ENCODE peak calls at places on chromosomes 1 and 21, in nine cellular contexts. One of them, this sample, is unnamed.

GRCh38 chr1:39895731-39896480 is 5.8 kb downstream of the MYCL start:
- DNase-seq in ELR: no peak
- DNase-seq in stimulated activated CD4-positive, alpha-beta T cell treated with anti-CD3 and anti-CD28 coated beads, Interleukin-15, amount 100 ng/mL, for 24 hours: no peak
- DNase-seq in HEK293T: no peak
- DNase-seq in dorsolateral prefrontal cortex: no peak
- DNase-seq in T-helper 2 cell: no peak
- DNase-seq in left cardiac atrium: no peak
- DNase-seq in HuH-7.5: no peak
- DNase-seq in nephron progenitor cell: no peak
- DNase-seq in this sample: no peak

GRCh38 chr1:197400522-197400902 is 132.5 kb downstream of the CRB1 start:
- DNase-seq in ELR: no peak
- DNase-seq in stimulated activated CD4-positive, alpha-beta T cell treated with anti-CD3 and anti-CD28 coated beads, Interleukin-15, amount 100 ng/mL, for 24 hours: no peak
- DNase-seq in HEK293T: no peak
- DNase-seq in dorsolateral prefrontal cortex: no peak
- DNase-seq in T-helper 2 cell: no peak
- DNase-seq in left cardiac atrium: no peak
- DNase-seq in HuH-7.5: no peak
- DNase-seq in nephron progenitor cell: no peak
- DNase-seq in this sample: no peak

GRCh38 chr21:39022035-39022900 is 161.0 kb downstream of the PSMG1 start:
- DNase-seq in ELR: no peak
- DNase-seq in stimulated activated CD4-positive, alpha-beta T cell treated with anti-CD3 and anti-CD28 coated beads, Interleukin-15, amount 100 ng/mL, for 24 hours: no peak
- DNase-seq in HEK293T: no peak
- DNase-seq in dorsolateral prefrontal cortex: no peak
- DNase-seq in T-helper 2 cell: no peak
- DNase-seq in left cardiac atrium: no peak
- DNase-seq in HuH-7.5: no peak
- DNase-seq in nephron progenitor cell: no peak
- DNase-seq in this sample: no peak

GRCh38 chr1:93021539-93022134 is 57.4 kb upstream of the MTF2 start:
- DNase-seq in ELR: peak; percentile 66
- DNase-seq in stimulated activated CD4-positive, alpha-beta T cell treated with anti-CD3 and anti-CD28 coated beads, Interleukin-15, amount 100 ng/mL, for 24 hours: no peak
- DNase-seq in HEK293T: peak; percentile 68
- DNase-seq in dorsolateral prefrontal cortex: no peak
- DNase-seq in T-helper 2 cell: no peak
- DNase-seq in left cardiac atrium: no peak
- DNase-seq in HuH-7.5: no peak
- DNase-seq in nephron progenitor cell: no peak
- DNase-seq in this sample: no peak

GRCh38 chr1:77095231-77095630 is 124.0 kb downstream of the PIGK start:
- DNase-seq in ELR: no peak
- DNase-seq in stimulated activated CD4-positive, alpha-beta T cell treated with anti-CD3 and anti-CD28 coated beads, Interleukin-15, amount 100 ng/mL, for 24 hours: no peak
- DNase-seq in HEK293T: peak; percentile 61
- DNase-seq in dorsolateral prefrontal cortex: no peak
- DNase-seq in T-helper 2 cell: no peak
- DNase-seq in left cardiac atrium: no peak
- DNase-seq in HuH-7.5: no peak
- DNase-seq in nephron progenitor cell: no peak
- DNase-seq in this sample: no peak

GRCh38 chr1:3495776-3496745 is 41.6 kb downstream of the ARHGEF16 start:
- DNase-seq in ELR: peak; percentile 61
- DNase-seq in stimulated activated CD4-positive, alpha-beta T cell treated with anti-CD3 and anti-CD28 coated beads, Interleukin-15, amount 100 ng/mL, for 24 hours: no peak
- DNase-seq in HEK293T: no peak
- DNase-seq in dorsolateral prefrontal cortex: no peak
- DNase-seq in T-helper 2 cell: no peak
- DNase-seq in left cardiac atrium: no peak
- DNase-seq in HuH-7.5: no peak
- DNase-seq in nephron progenitor cell: no peak
- DNase-seq in this sample: no peak

GRCh38 chr1:209720326-209720725 is 15.7 kb downstream of the HSD11B1 start:
- DNase-seq in ELR: no peak
- DNase-seq in stimulated activated CD4-positive, alpha-beta T cell treated with anti-CD3 and anti-CD28 coated beads, Interleukin-15, amount 100 ng/mL, for 24 hours: no peak
- DNase-seq in HEK293T: no peak
- DNase-seq in dorsolateral prefrontal cortex: no peak
- DNase-seq in T-helper 2 cell: no peak
- DNase-seq in left cardiac atrium: no peak
- DNase-seq in HuH-7.5: no peak
- DNase-seq in nephron progenitor cell: no peak
- DNase-seq in this sample: no peak

GRCh38 chr1:172647110-172647564 is 11.8 kb upstream of the FASLG start:
- DNase-seq in ELR: no peak
- DNase-seq in stimulated activated CD4-positive, alpha-beta T cell treated with anti-CD3 and anti-CD28 coated beads, Interleukin-15, amount 100 ng/mL, for 24 hours: peak; percentile 42
- DNase-seq in HEK293T: no peak
- DNase-seq in dorsolateral prefrontal cortex: no peak
- DNase-seq in T-helper 2 cell: no peak
- DNase-seq in left cardiac atrium: no peak
- DNase-seq in HuH-7.5: no peak
- DNase-seq in nephron progenitor cell: no peak
- DNase-seq in this sample: no peak

GRCh38 chr1:77514871-77515776 is 167.3 kb downstream of the ZZZ3 start:
- DNase-seq in ELR: peak; percentile 73
- DNase-seq in stimulated activated CD4-positive, alpha-beta T cell treated with anti-CD3 and anti-CD28 coated beads, Interleukin-15, amount 100 ng/mL, for 24 hours: no peak
- DNase-seq in HEK293T: no peak
- DNase-seq in dorsolateral prefrontal cortex: peak; percentile 56
- DNase-seq in T-helper 2 cell: no peak
- DNase-seq in left cardiac atrium: no peak
- DNase-seq in HuH-7.5: no peak
- DNase-seq in nephron progenitor cell: peak; percentile 26
- DNase-seq in this sample: no peak

GRCh38 chr1:217747156-217747769 is 116.1 kb downstream of the SPATA17 start:
- DNase-seq in ELR: peak; percentile 58
- DNase-seq in stimulated activated CD4-positive, alpha-beta T cell treated with anti-CD3 and anti-CD28 coated beads, Interleukin-15, amount 100 ng/mL, for 24 hours: no peak
- DNase-seq in HEK293T: peak; percentile 23
- DNase-seq in dorsolateral prefrontal cortex: no peak
- DNase-seq in T-helper 2 cell: no peak
- DNase-seq in left cardiac atrium: no peak
- DNase-seq in HuH-7.5: peak; percentile 21
- DNase-seq in nephron progenitor cell: no peak
- DNase-seq in this sample: no peak

GRCh38 chr1:73886721-73887120 is 311.3 kb downstream of the LRRIQ3 start:
- DNase-seq in ELR: no peak
- DNase-seq in stimulated activated CD4-positive, alpha-beta T cell treated with anti-CD3 and anti-CD28 coated beads, Interleukin-15, amount 100 ng/mL, for 24 hours: no peak
- DNase-seq in HEK293T: no peak
- DNase-seq in dorsolateral prefrontal cortex: no peak
- DNase-seq in T-helper 2 cell: no peak
- DNase-seq in left cardiac atrium: no peak
- DNase-seq in HuH-7.5: no peak
- DNase-seq in nephron progenitor cell: no peak
- DNase-seq in this sample: no peak

GRCh38 chr1:54334996-54335395 is 71.2 kb downstream of the SSBP3 start:
- DNase-seq in ELR: peak; percentile 47
- DNase-seq in stimulated activated CD4-positive, alpha-beta T cell treated with anti-CD3 and anti-CD28 coated beads, Interleukin-15, amount 100 ng/mL, for 24 hours: no peak
- DNase-seq in HEK293T: no peak
- DNase-seq in dorsolateral prefrontal cortex: no peak
- DNase-seq in T-helper 2 cell: no peak
- DNase-seq in left cardiac atrium: no peak
- DNase-seq in HuH-7.5: no peak
- DNase-seq in nephron progenitor cell: no peak
- DNase-seq in this sample: no peak

GRCh38 chr1:240033406-240033805 is 58.3 kb upstream of the FMN2 start:
- DNase-seq in ELR: no peak
- DNase-seq in stimulated activated CD4-positive, alpha-beta T cell treated with anti-CD3 and anti-CD28 coated beads, Interleukin-15, amount 100 ng/mL, for 24 hours: no peak
- DNase-seq in HEK293T: no peak
- DNase-seq in dorsolateral prefrontal cortex: no peak
- DNase-seq in T-helper 2 cell: no peak
- DNase-seq in left cardiac atrium: no peak
- DNase-seq in HuH-7.5: no peak
- DNase-seq in nephron progenitor cell: no peak
- DNase-seq in this sample: no peak